ENCODE peak calls at places on chromosomes 3 and 15, in seven cellular contexts. A, S, H, F, P, X and E are unnamed samples.

GRCh38 chr3:27596920-27597319 is 112.7 kb upstream of the SLC4A7 start:
- DNase-seq in A (peak; percentile 81), S (peak; percentile 31), H (no peak), F (no peak), P (no peak), X (no peak), E (no peak)

GRCh38 chr3:59341441-59341840 is 291.6 kb upstream of the CFAP20DC start:
- DNase-seq in A (no peak), S (no peak), H (no peak), F (no peak), P (no peak), X (no peak), E (no peak)

GRCh38 chr15:30882861-30883433 is 20.8 kb upstream of the FAN1 start:
- DNase-seq in A (no peak), S (no peak), H (no peak), F (no peak), P (no peak), X (no peak), E (no peak)

GRCh38 chr3:70974752-70975151 is 608.8 kb downstream of the FOXP1 start:
- DNase-seq in A (no peak), S (no peak), H (peak; percentile 55), F (no peak), P (no peak), X (no peak), E (no peak)

GRCh38 chr3:194886836-194887235 is 201.2 kb downstream of the FAM43A start:
- DNase-seq in A (no peak), S (no peak), H (no peak), F (no peak), P (no peak), X (no peak), E (no peak)

GRCh38 chr15:66110788-66111187 is 142.8 kb downstream of the MEGF11 start:
- DNase-seq in A (no peak), S (no peak), H (no peak), F (no peak), P (no peak), X (no peak), E (no peak)

GRCh38 chr15:79965836-79966630 is 5.0 kb downstream of the BCL2A1 start:
- DNase-seq in A (no peak), S (peak; percentile 73), H (no peak), F (no peak), P (no peak), X (no peak), E (no peak)

GRCh38 chr15:37995461-37996347 is 61.3 kb downstream of the TMCO5A start:
- DNase-seq in A (peak; percentile 89), S (peak; percentile 73), H (peak; percentile 70), F (peak; percentile 71), P (peak; percentile 81), X (peak; percentile 76), E (peak; percentile 80)

GRCh38 chr3:170642882-170643601 is 57.2 kb upstream of the SLC7A14 start:
- DNase-seq in A (no peak), S (no peak), H (no peak), F (no peak), P (no peak), X (no peak), E (no peak)

GRCh38 chr3:16148213-16148612 is 26.3 kb upstream of the GALNT15 start:
- DNase-seq in A (no peak), S (no peak), H (no peak), F (no peak), P (no peak), X (no peak), E (no peak)

GRCh38 chr3:47404955-47405790 is 24.4 kb downstream of the PTPN23 start:
- DNase-seq in A (peak; percentile 58), S (no peak), H (no peak), F (no peak), P (no peak), X (no peak), E (no peak)

GRCh38 chr15:80509800-80510199 is 105.6 kb downstream of the ARNT2 start:
- DNase-seq in A (no peak), S (no peak), H (no peak), F (no peak), P (no peak), X (no peak), E (no peak)

GRCh38 chr3:33858131-33858530 is 59.7 kb downstream of the PDCD6IP start:
- DNase-seq in A (peak; percentile 28), S (peak; percentile 27), H (no peak), F (no peak), P (no peak), X (no peak), E (no peak)

GRCh38 chr15:100098705-100099104 is 243.1 kb downstream of the ADAMTS17 start:
- DNase-seq in A (no peak), S (no peak), H (no peak), F (no peak), P (no peak), X (no peak), E (no peak)

GRCh38 chr15:84840741-84841429 is 23.7 kb downstream of the ALPK3 start:
- DNase-seq in A (peak; percentile 88), S (no peak), H (no peak), F (peak; percentile 73), P (no peak), X (no peak), E (no peak)

GRCh38 chr3:168570404-168571173 is 474.9 kb upstream of the GOLIM4 start:
- DNase-seq in A (no peak), S (no peak), H (no peak), F (no peak), P (no peak), X (no peak), E (no peak)

GRCh38 chr3:134600166-134600670 is 50.6 kb downstream of the KY start:
- DNase-seq in A (no peak), S (peak; percentile 25), H (no peak), F (no peak), P (no peak), X (no peak), E (peak; percentile 25)

GRCh38 chr15:69686626-69687025 is 234.0 kb downstream of the RPLP1 start:
- DNase-seq in A (no peak), S (no peak), H (no peak), F (no peak), P (no peak), X (no peak), E (no peak)

GRCh38 chr3:71360694-71361093 is 222.8 kb downstream of the FOXP1 start:
- DNase-seq in A (no peak), S (no peak), H (no peak), F (no peak), P (no peak), X (peak; percentile 43), E (no peak)

GRCh38 chr3:11720220-11721113 is 76.8 kb upstream of the VGLL4 start:
- DNase-seq in A (peak; percentile 86), S (peak; percentile 81), H (peak; percentile 76), F (peak; percentile 89), P (peak; percentile 74), X (peak; percentile 78), E (peak; percentile 77)

GRCh38 chr15:29139072-29139471 is 130.6 kb downstream of the NSMCE3 start:
- DNase-seq in A (no peak), S (no peak), H (no peak), F (no peak), P (no peak), X (no peak), E (no peak)

GRCh38 chr15:58221591-58222241 is 83.5 kb downstream of the AQP9 start:
- DNase-seq in A (peak; percentile 56), S (peak; percentile 50), H (peak; percentile 24), F (no peak), P (peak; percentile 43), X (peak; percentile 6), E (peak; percentile 52)

GRCh38 chr3:177452487-177452886 is 255.2 kb upstream of the TBL1XR1 start:
- DNase-seq in A (peak; percentile 96), S (peak; percentile 25), H (no peak), F (peak; percentile 63), P (no peak), X (no peak), E (no peak)

GRCh38 chr3:31377045-31377642 is 155.6 kb upstream of the STT3B start:
- DNase-seq in A (peak; percentile 85), S (peak; percentile 98), H (no peak), F (peak; percentile 82), P (no peak), X (no peak), E (no peak)

GRCh38 chr3:184289426-184289938 is 9.6 kb upstream of the PSMD2 start:
- DNase-seq in A (peak; percentile 65), S (peak; percentile 71), H (peak; percentile 65), F (peak; percentile 48), P (peak; percentile 91), X (peak; percentile 65), E (peak; percentile 77)

DNA sequence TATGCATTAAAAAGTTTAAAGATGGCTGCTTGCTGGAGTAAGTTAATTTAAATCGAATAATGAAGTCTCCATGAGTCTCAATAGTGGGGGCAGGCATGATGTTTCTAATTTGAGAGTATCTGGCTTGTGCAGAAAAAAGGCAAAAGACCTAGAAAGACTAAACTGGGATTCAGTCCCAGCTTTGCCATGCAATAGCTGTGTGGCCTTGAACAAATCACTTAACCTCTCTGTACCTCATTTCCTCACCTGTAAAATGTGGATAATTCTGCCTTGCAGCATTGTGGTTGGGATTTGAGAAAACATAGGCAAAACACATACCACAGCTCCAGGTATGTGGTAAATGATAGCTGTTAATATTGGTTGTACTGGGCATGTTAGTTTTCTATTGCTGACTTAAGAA is 8.6 kb downstream of the LXN start:
- DNase-seq in A (no peak), S (no peak), H (no peak), F (no peak), P (no peak), X (no peak), E (no peak)
- TF ChIP-seq EZH2phosphoT487 in A (no peak), S (no peak), H (no peak), F (no peak), P (no peak), X (no peak), E (no peak)

GRCh38 chr3:107456501-107456900 is 66.3 kb upstream of the BBX start:
- DNase-seq in A (no peak), S (no peak), H (no peak), F (no peak), P (no peak), X (no peak), E (no peak)

GRCh38 chr3:107461721-107462120 is 61.0 kb upstream of the BBX start:
- DNase-seq in A (no peak), S (no peak), H (no peak), F (no peak), P (no peak), X (no peak), E (no peak)

GRCh38 chr3:107455621-107456020 is 67.1 kb upstream of the BBX start:
- DNase-seq in A (no peak), S (no peak), H (no peak), F (no peak), P (no peak), X (no peak), E (no peak)

GRCh38 chr3:107464037-107464436 is 58.7 kb upstream of the BBX start:
- DNase-seq in A (no peak), S (no peak), H (no peak), F (no peak), P (no peak), X (no peak), E (no peak)

GRCh38 chr3:107458871-107459270 is 63.9 kb upstream of the BBX start:
- DNase-seq in A (no peak), S (no peak), H (no peak), F (no peak), P (no peak), X (no peak), E (no peak)
- TF ChIP-seq EZH2phosphoT487 in A (no peak), S (no peak), H (no peak), F (no peak), P (no peak), X (no peak), E (no peak)

GRCh38 chr3:10515884-10516495 is 10.6 kb upstream of the ATP2B2 start:
- DNase-seq in A (no peak), S (peak; percentile 27), H (no peak), F (no peak), P (peak; percentile 34), X (no peak), E (peak; percentile 52)
- TF ChIP-seq EZH2phosphoT487 in A (no peak), S (no peak), H (no peak), F (no peak), P (no peak), X (no peak), E (no peak)

GRCh38 chr15:73326157-73326556 is 42.6 kb downstream of the HCN4 start:
- DNase-seq in A (no peak), S (no peak), H (no peak), F (no peak), P (no peak), X (no peak), E (no peak)
- TF ChIP-seq EZH2phosphoT487 in A (no peak), S (no peak), H (no peak), F (no peak), P (no peak), X (no peak), E (no peak)